ENCODE peak calls at places on chromosomes 6 and 20, in ten cellular contexts. G is C1 segment of cervical spinal cord, D is Right ventricle myocardium inferior, V is A673, W is ureter, S is GM18507, Q is cardiac muscle cell, Z is NCI-H2081 treated with DMSO at 0.1 percent for 48 hours, K is Daoy, B is occipital lobe. I is an unnamed sample.
A peak's percentile ranks its signal among the peaks of the same experiment; 100 is the strongest.

GRCh38 chr6:11416936-11417576 is 120.5 kb upstream of the TMEM170B start:
- DNase-seq in G (no peak), D (no peak), V (no peak), W (no peak), S (no peak), Q (no peak), Z (no peak), K (no peak), B (no peak), I (no peak)

GRCh38 chr6:107173779-107174178 is 58.5 kb upstream of the BEND3 start:
- DNase-seq in G (no peak), D (no peak), V (no peak), W (no peak), S (no peak), Q (no peak), Z (no peak), K (no peak), B (no peak), I (no peak)

GRCh38 chr6:21053612-21054011 is 519.4 kb downstream of the CDKAL1 start:
- DNase-seq in G (no peak), D (no peak), V (no peak), W (no peak), S (no peak), Q (no peak), Z (no peak), K (no peak), B (no peak), I (no peak)

GRCh38 chr20:14882846-14883245 is 545.4 kb upstream of the FLRT3 start:
- DNase-seq in G (no peak), D (no peak), V (no peak), W (no peak), S (no peak), Q (no peak), Z (no peak), K (no peak), B (no peak), I (no peak)

GRCh38 chr20:18004389-18005031 is 35.7 kb downstream of the MGME1 start:
- DNase-seq in G (no peak), D (no peak), V (no peak), W (no peak), S (no peak), Q (no peak), Z (no peak), K (no peak), B (no peak), I (no peak)

GRCh38 chr20:13819885-13820645 is 35.2 kb downstream of the NDUFAF5 start:
- DNase-seq in G (no peak), D (no peak), V (peak; percentile 53), W (no peak), S (peak; percentile 22), Q (peak; percentile 71), Z (peak; percentile 22), K (peak; percentile 18), B (no peak), I (peak; percentile 39)

GRCh38 chr6:164247106-164247505 is 832.6 kb downstream of the QKI start:
- DNase-seq in G (peak; percentile 3), D (no peak), V (no peak), W (no peak), S (no peak), Q (no peak), Z (no peak), K (peak; percentile 48), B (peak; percentile 35), I (no peak)

GRCh38 chr20:47181056-47181862 is 175.2 kb downstream of the ZMYND8 start:
- DNase-seq in G (no peak), D (no peak), V (peak; percentile 65), W (no peak), S (peak; percentile 29), Q (no peak), Z (no peak), K (peak; percentile 77), B (no peak), I (no peak)

GRCh38 chr20:51600016-51600420 is 57.5 kb upstream of the NFATC2 start:
- DNase-seq in G (no peak), D (no peak), V (no peak), W (no peak), S (no peak), Q (peak; percentile 50), Z (no peak), K (no peak), B (no peak), I (no peak)

GRCh38 chr6:128508588-128509296 is 11.7 kb downstream of the PTPRK start:
- DNase-seq in G (no peak), D (no peak), V (peak; percentile 62), W (no peak), S (no peak), Q (no peak), Z (no peak), K (peak; percentile 94), B (no peak), I (no peak)